ENCODE peak calls at places on chromosome 1, in nine cellular contexts. I is hepatocyte, Z is colonic mucosa, W is fibroblast of lung, B is small intestine, F is aorta, T is kidney, S is prostate gland, K is neural progenitor cell. R is an unnamed sample.
A peak's percentile ranks its signal among the peaks of the same experiment; 100 is the strongest.

GRCh38 chr1:220278991-220279390 is 6.7 kb upstream of the RAB3GAP2 start:
- DNase-seq in I (no peak), Z (no peak), W (peak; percentile 86), B (no peak), F (no peak), T (no peak), S (no peak), K (no peak), R (peak; percentile 37)

GRCh38 chr1:4481451-4481850 is 173.0 kb upstream of the AJAP1 start:
- DNase-seq in I (no peak), Z (no peak), W (no peak), B (no peak), F (no peak), T (no peak), S (no peak), K (no peak), R (no peak)

GRCh38 chr1:154256666-154257065 is 15.8 kb upstream of the HAX1 start:
- DNase-seq in I (no peak), Z (no peak), W (no peak), B (no peak), F (no peak), T (no peak), S (no peak), K (no peak), R (no peak)

GRCh38 chr1:171468120-171468790 is 17.1 kb upstream of the PRRC2C start:
- DNase-seq in I (no peak), Z (no peak), W (peak; percentile 63), B (no peak), F (no peak), T (no peak), S (no peak), K (no peak), R (peak; percentile 37)

GRCh38 chr1:27772581-27772931 is 463 bp upstream of the STX12 start:
- DNase-seq in I (no peak), Z (no peak), W (no peak), B (no peak), F (no peak), T (no peak), S (no peak), K (no peak), R (no peak)

GRCh38 chr1:182616130-182617074 is 12.2 kb upstream of the RGS16 start:
- DNase-seq in I (peak; percentile 69), Z (peak; percentile 64), W (peak; percentile 57), B (peak; percentile 51), F (peak; percentile 85), T (peak; percentile 86), S (peak; percentile 64), K (peak; percentile 81), R (peak; percentile 87)

GRCh38 chr1:159218846-159219636 is 14.4 kb downstream of the ACKR1 start:
- DNase-seq in I (no peak), Z (no peak), W (no peak), B (no peak), F (no peak), T (no peak), S (no peak), K (peak; percentile 74), R (no peak)

GRCh38 chr1:97999320-97999719 is 78.5 kb upstream of the DPYD start:
- DNase-seq in I (no peak), Z (no peak), W (peak; percentile 98), B (no peak), F (no peak), T (no peak), S (no peak), K (no peak), R (no peak)

GRCh38 chr1:8374356-8374755 is 56.4 kb downstream of the SLC45A1 start:
- DNase-seq in I (no peak), Z (no peak), W (no peak), B (peak; percentile 52), F (no peak), T (no peak), S (no peak), K (no peak), R (no peak)

GRCh38 chr1:8371372-8371991 is 53.6 kb downstream of the SLC45A1 start:
- DNase-seq in I (no peak), Z (no peak), W (no peak), B (no peak), F (no peak), T (no peak), S (no peak), K (no peak), R (peak; percentile 32)

GRCh38 chr1:8376358-8376840 is 58.5 kb downstream of the SLC45A1 start:
- DNase-seq in I (no peak), Z (no peak), W (no peak), B (no peak), F (no peak), T (no peak), S (no peak), K (no peak), R (no peak)

GRCh38 chr1:8374812-8375211 is 56.9 kb downstream of the SLC45A1 start:
- DNase-seq in I (no peak), Z (peak; percentile 54), W (peak; percentile 28), B (peak; percentile 47), F (no peak), T (no peak), S (no peak), K (peak; percentile 55), R (peak; percentile 57)

DNA sequence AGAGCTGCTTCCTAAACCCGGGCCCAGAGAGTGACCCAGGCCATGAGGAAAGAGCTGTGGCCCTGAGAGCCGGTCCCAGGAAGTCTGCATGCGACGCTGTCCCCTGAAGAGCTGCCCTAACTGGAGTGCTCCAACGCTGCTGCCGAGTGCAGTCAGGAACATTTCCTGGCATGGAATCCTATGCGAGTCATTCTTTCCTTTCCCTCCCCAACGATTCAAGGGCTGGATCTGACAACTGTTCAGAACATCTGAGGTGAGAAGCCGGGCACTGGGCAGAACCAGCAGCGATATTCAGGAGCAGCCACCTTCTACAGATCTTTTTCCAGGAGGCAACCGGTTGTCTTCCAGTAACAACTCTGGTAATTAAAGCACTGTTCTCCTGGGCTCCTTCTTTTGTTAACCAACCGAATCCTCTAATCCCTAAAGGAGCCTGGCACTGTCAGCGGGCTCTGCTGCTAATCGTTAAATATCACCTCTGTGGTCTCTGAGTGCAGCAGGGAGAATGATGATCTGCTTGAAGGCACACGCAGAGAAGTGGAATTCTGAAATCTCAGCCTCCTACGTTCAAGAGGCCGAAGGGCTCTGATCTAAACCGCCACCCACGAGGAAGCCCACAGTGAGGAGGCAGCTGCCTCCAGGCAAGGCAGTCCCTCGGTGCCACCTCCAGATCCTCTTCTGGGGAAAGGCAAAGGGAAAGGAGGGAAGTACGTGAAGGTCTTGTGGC is 55.8 kb downstream of the SLC45A1 start:
- DNase-seq in I (peak; percentile 70), Z (peak; percentile 48), W (peak; percentile 91), B (peak; percentile 47), F (peak; percentile 77), T (peak; percentile 87), S (peak; percentile 80), K (peak; percentile 81), R (peak; percentile 85)
- H3K4me1 ChIP-seq in I (peaks cover 59% of the 10 kb centered on the region), Z (no peaks in the 10 kb centered on the region), W (peaks cover 34% of the 10 kb centered on the region), B (peaks cover 4% of the 10 kb centered on the region), F (peaks cover 7% of the 10 kb centered on the region), T (peaks cover 55% of the 10 kb centered on the region), S (peaks cover 43% of the 10 kb centered on the region), K (peaks cover 66% of the 10 kb centered on the region), R (peaks cover 76% of the 10 kb centered on the region)

GRCh38 chr1:9085306-9085940 is 16.0 kb upstream of the SLC2A5 start:
- DNase-seq in I (no peak), Z (no peak), W (peak; percentile 53), B (no peak), F (no peak), T (no peak), S (peak; percentile 52), K (no peak), R (peak; percentile 39)

GRCh38 chr1:9086060-9086459 is 16.6 kb upstream of the SLC2A5 start:
- DNase-seq in I (no peak), Z (no peak), W (peak; percentile 39), B (no peak), F (no peak), T (no peak), S (no peak), K (no peak), R (no peak)

GRCh38 chr1:9084883-9085282 is 15.4 kb upstream of the SLC2A5 start:
- DNase-seq in I (no peak), Z (no peak), W (peak; percentile 37), B (no peak), F (peak; percentile 83), T (no peak), S (peak; percentile 30), K (no peak), R (no peak)

GRCh38 chr1:9087411-9087810 is 18.0 kb upstream of the SLC2A5 start:
- DNase-seq in I (no peak), Z (no peak), W (no peak), B (no peak), F (no peak), T (no peak), S (no peak), K (no peak), R (no peak)

DNA sequence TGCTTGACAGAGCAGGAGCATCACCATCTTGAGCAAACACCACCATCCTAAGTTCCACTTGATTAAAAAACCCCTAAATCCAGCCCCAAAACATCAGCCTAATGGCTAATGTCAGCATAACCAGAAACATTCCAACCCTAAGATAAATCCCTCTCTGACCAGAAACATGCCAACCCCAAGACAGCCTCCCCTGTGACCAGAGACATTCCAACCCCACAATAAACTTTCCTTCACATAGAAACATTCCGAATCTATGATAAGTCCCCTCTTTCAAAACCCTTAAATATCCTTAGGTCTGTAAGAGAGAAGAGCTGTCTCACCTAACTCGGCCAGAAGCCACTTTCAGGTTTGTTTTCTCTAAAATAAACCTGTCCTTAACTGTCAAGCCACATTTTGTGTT is 17.4 kb upstream of the SLC2A5 start:
- DNase-seq in I (no peak), Z (no peak), W (peak; percentile 61), B (no peak), F (no peak), T (no peak), S (no peak), K (no peak), R (peak; percentile 72)
- H3K27ac ChIP-seq in I (no peak overlapping the region), Z (no peak overlapping the region), W (no peak overlapping the region), B (no peak overlapping the region), F (no peak overlapping the region), T (no peak overlapping the region), S (no peak overlapping the region), K (no peak overlapping the region), R (no peak overlapping the region)

DNA sequence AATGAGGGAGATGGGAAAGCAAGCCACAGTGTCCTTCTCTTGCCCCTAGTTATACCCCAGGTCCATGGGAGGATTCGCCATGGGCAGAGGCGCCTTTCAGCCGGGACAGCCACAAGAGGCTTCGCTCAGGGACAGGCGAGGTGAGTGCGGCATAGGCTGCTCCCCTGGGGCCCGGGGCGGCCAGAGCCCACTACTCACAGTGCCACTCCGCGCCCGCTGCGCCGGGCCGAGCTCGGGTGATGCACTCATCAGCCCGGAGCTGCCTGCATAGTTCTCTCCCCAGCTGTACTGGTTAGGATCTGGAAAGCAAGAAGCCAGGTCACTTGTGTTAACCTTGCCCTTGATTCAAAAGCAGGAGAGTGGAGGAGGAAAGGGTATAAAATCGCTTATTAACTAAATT is 8.4 kb downstream of the PANK4 start:
- DNase-seq in I (no peak), Z (no peak), W (no peak), B (no peak), F (no peak), T (no peak), S (no peak), K (no peak), R (no peak)
- H3K36me3 ChIP-seq in I (no peaks in the 10 kb centered on the region), Z (peaks cover 35% of the 10 kb centered on the region), W (peaks cover 33% of the 10 kb centered on the region), B (peaks cover 27% of the 10 kb centered on the region), F (peaks cover 32% of the 10 kb centered on the region), T (peaks cover 58% of the 10 kb centered on the region), S (peaks cover 76% of the 10 kb centered on the region), K (no peaks in the 10 kb centered on the region), R (peaks cover 40% of the 10 kb centered on the region)

DNA sequence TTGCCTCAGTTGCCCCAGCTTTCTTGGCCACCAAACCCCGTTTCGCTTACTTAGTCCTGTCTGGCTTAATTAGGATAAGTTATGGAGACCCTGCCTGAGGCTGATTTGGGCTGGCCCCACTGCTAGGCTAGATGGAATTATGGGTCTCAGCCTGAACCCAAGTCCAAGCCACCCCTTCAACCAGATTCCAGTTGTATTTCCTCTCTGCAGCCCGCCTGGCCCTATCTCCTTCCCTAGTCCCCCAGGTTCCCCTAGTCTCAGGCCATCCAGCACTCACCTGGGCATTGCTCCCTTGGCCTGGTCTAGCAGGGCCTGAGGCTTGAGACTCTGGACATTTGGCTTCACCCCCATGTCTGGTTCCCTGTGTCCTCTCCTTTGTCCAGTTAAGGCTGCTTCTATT is 111.7 kb upstream of the IPO9 start:
- DNase-seq in I (no peak), Z (no peak), W (no peak), B (no peak), F (no peak), T (no peak), S (no peak), K (no peak), R (no peak)
- H3K4me1 ChIP-seq in I (peaks cover 50% of the 10 kb centered on the region), Z (peaks cover 17% of the 10 kb centered on the region), W (peaks cover 68% of the 10 kb centered on the region), B (peaks cover 5% of the 10 kb centered on the region), F (peaks cover 2% of the 10 kb centered on the region), T (peaks cover 26% of the 10 kb centered on the region), S (no peaks in the 10 kb centered on the region), K (peaks cover 57% of the 10 kb centered on the region), R (peaks cover 56% of the 10 kb centered on the region)

R was measured in cardiac muscle cell.